ENCODE peak calls at places on chromosomes 16 and 17, in eight cellular contexts. P is stomach, V is transverse colon, D is prostate gland, G is suprapubic skin, X is H1, R is spleen, U is GM23338. W is an unnamed sample.
A peak's percentile ranks its signal among the peaks of the same experiment; 100 is the strongest.

GRCh38 chr17:33732116-33732515 is 439.0 kb upstream of the ASIC2 start:
- DNase-seq in P (no peak), V (no peak), D (no peak), G (no peak), X (no peak), R (no peak), U (peak; percentile 75), W (peak; percentile 3)

GRCh38 chr17:1455291-1455747 is 713 bp downstream of the CRK start:
- DNase-seq in P (peak; percentile 62), V (peak; percentile 68), D (peak; percentile 43), G (peak; percentile 87), X (peak; percentile 59), R (peak; percentile 94), U (peak; percentile 82), W (peak; percentile 62)

GRCh38 chr17:34725008-34725407 is 145.6 kb downstream of the TMEM132E start:
- DNase-seq in P (no peak), V (no peak), D (no peak), G (no peak), X (no peak), R (no peak), U (no peak), W (no peak)

GRCh38 chr16:79605999-79606398 is 5.5 kb upstream of the MAF start:
- DNase-seq in P (no peak), V (no peak), D (no peak), G (no peak), X (no peak), R (no peak), U (peak; percentile 27), W (no peak)

GRCh38 chr16:20675488-20676267 is 21.8 kb downstream of the ACSM1 start:
- DNase-seq in P (peak; percentile 72), V (peak; percentile 79), D (peak; percentile 76), G (no peak), X (peak; percentile 59), R (peak; percentile 79), U (peak; percentile 96), W (peak; percentile 64)

GRCh38 chr16:86150646-86151371 is 251.8 kb downstream of the IRF8 start:
- DNase-seq in P (no peak), V (no peak), D (no peak), G (no peak), X (no peak), R (no peak), U (no peak), W (no peak)

GRCh38 chr17:31269597-31269996 is 27.4 kb downstream of the OMG start:
- DNase-seq in P (no peak), V (no peak), D (no peak), G (no peak), X (no peak), R (no peak), U (peak; percentile 79), W (peak; percentile 64)

GRCh38 chr17:49111934-49112333 is 20.6 kb upstream of the B4GALNT2 start:
- DNase-seq in P (no peak), V (no peak), D (no peak), G (no peak), X (no peak), R (no peak), U (no peak), W (no peak)

GRCh38 chr16:70430667-70431536 is 8.0 kb downstream of the ST3GAL2 start:
- DNase-seq in P (no peak), V (peak; percentile 47), D (no peak), G (no peak), X (no peak), R (peak; percentile 87), U (peak; percentile 78), W (peak; percentile 48)

DNA sequence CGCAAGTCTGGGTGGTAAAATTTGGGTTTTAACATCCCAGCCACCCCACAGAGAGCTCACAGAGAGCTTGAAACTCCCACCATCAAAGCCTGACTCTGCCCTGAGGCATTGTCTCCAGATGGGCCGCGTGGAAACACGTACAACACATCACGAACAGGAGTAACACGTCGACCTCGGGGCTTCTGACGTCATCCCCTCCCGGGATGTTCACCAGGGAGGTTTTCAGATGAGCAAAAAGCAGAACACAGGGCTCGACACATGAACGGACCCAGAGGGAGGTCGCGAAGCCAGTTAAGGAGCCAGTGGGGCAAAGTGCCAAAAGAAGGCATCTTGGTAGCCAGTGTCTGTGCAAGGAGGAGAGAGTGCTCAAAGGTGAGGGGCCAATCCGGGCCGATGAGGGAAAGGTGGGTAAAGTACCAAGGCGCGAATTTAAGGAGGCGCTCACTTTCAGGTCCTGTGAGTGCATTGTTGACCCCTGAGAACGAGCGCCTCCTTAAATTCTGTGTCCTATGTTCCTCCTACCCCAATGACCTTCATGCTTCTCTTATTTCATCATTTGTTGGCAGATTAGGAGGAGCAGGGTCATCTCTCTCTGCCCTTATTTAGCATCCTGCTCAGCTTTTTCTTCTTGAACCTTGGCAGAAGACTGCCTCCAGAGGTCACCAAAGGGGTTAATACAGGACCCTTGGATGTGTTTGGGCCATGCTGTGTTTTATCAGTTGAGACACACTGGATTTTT is 5.6 kb downstream of the RCVRN start:
- DNase-seq in P (no peak), V (no peak), D (no peak), G (no peak), X (no peak), R (no peak), U (no peak), W (no peak)
- TF ChIP-seq POLR2AphosphoS5 in P (no peak), V (no peak), D (no peak), G (no peak), X (no peak), R (no peak), U (no peak), W (no peak)

DNA sequence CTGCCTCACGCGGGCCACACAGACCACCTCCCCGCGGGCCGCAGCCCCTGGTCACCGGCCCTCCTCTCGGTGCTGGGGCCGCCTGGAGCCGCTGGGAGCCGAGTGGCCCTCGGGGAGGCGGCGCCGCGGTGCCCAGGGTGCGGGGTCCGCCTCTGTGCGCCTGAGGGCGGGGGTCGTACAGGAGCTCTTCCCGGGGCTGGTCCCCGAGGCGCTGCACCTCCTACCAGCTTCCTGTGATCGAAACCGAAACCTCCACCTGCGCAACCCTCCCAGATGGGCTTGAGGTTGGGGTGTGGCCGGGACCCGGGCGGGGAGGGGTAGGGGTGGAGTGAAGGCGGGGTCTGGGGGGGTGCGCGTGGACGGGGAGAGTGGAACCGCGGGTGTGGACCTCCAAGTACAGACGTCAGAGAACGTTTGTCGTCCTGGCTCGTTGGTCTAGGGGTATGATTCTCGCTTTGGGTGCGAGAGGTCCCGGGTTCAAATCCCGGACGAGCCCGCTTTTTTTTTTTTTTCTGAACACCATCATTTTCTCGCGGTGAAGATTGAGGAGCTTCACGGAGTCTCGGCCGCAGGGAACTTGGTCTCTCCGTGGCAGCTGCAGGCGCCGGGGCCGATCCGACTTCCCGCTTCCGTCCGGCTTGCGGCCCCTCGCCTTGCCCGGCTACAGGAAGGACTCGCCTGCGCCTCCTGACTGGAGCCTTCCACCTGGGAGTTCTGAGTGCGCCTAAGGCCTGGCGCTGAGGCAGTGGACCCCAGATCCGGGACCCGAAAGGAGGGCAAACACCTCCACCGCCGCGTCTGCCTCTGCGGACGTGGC is 23.9 kb downstream of the ZNF213 start:
- DNase-seq in P (peak; percentile 90), V (peak; percentile 95), D (peak; percentile 89), G (peak; percentile 95), X (peak; percentile 84), R (peak; percentile 95), U (peak; percentile 93), W (peak; percentile 87)
- TF ChIP-seq POLR2AphosphoS5 in P (no peak), V (peak; percentile 57), D (peak; percentile 51), G (no peak), X (no peak), R (peak; percentile 73), U (peak; percentile 6), W (peak; percentile 48)

DNA sequence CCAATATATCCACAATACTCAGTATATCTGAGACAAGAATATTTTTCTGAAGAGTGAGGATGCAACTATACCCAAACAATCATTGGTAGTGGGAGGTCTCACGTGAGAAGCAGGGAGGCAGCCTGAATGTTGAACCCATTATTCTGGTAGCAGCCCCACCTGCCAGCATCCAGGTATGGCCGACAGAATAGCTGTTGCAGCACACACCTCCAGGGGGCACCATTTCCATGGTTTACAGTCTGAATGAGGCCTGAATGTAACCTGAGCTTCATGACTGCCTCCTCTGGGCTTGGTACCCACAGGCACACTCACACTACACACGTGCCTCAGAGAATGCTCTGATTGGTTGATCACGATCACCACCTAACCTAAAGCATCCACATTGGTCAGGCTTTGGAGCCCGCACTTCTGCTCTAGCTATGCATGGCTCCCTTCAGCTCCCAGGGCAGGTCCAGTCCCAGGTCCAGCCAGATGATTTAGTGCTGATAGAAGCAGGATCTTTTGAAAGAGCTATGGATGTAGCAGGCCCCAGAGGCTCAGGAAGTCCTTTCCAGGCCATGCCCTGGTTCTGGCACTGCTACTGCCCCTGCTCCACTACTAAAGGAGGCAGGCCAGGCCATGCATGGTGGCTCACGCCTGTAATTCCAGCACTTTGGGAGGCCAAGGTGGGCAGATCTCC is 11.0 kb upstream of the CBFB start:
- DNase-seq in P (peak; percentile 87), V (peak; percentile 87), D (peak; percentile 79), G (peak; percentile 80), X (peak; percentile 96), R (peak; percentile 86), U (peak; percentile 99), W (peak; percentile 99)
- TF ChIP-seq POLR2AphosphoS5 in P (no peak), V (no peak), D (peak; percentile 80), G (no peak), X (no peak), R (no peak), U (peak; percentile 52), W (no peak)

GRCh38 chr17:30161601-30162000 is 45.0 kb downstream of the NSRP1 start:
- DNase-seq in P (no peak), V (no peak), D (no peak), G (no peak), X (no peak), R (no peak), U (no peak), W (no peak)
- TF ChIP-seq POLR2AphosphoS5 in P (no peak), V (no peak), D (no peak), G (no peak), X (no peak), R (no peak), U (no peak), W (no peak)

GRCh38 chr17:38783227-38783626 is 16.1 kb downstream of the PIP4K2B start:
- DNase-seq in P (no peak), V (no peak), D (no peak), G (no peak), X (no peak), R (no peak), U (peak; percentile 14), W (no peak)
- TF ChIP-seq POLR2AphosphoS5 in P (no peak), V (no peak), D (no peak), G (no peak), X (no peak), R (no peak), U (no peak), W (no peak)

GRCh38 chr17:59825533-59826316 is 67.0 kb downstream of the TUBD1 start:
- DNase-seq in P (no peak), V (no peak), D (no peak), G (no peak), X (no peak), R (no peak), U (no peak), W (no peak)
- TF ChIP-seq POLR2AphosphoS5 in P (peak; percentile 56), V (peak; percentile 75), D (peak; percentile 42), G (no peak), X (no peak), R (peak; percentile 68), U (no peak), W (no peak)

DNA sequence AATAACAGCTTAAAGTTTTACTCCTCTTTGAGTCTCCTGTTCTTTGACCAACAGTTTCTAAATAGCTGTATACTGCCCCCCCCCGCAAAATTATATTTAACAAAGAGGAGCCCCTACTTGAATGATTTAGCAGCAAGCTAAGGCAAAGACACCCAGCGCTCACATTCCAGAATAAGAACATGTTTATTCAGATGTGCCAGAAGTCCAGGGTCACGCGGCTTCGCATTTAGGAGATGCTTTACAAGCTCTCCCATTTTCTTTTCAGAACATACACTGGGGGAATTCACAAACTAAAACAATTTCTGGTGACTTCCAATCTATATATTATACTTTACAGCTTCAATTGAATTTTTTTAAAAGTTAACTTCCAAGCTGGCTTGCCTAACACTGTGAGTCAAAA is 5.3 kb downstream of the PLD6 start:
- DNase-seq in P (no peak), V (peak; percentile 38), D (no peak), G (no peak), X (no peak), R (no peak), U (no peak), W (no peak)
- TF ChIP-seq POLR2AphosphoS5 in P (no peak), V (peak; percentile 10), D (peak; percentile 14), G (no peak), X (no peak), R (no peak), U (no peak), W (no peak)